ENCODE peak calls at places on chromosomes 1 and 21, in six cellular contexts. F is AG04450; N is dorsolateral prefrontal cortex; A is effector memory CD4-positive, alpha-beta T cell; J is colonic mucosa; Q is GM23338. X is an unnamed sample.

GRCh38 chr21:27582246-27582945 is 615.5 kb upstream of the ADAMTS5 start:
- DNase-seq in F (no peak), N (no peak), A (no peak), J (no peak), Q (no peak), X (no peak)

GRCh38 chr1:146034976-146035469 is 13.5 kb upstream of the HJV start:
- DNase-seq in F (no peak), N (no peak), A (no peak), J (no peak), Q (peak; percentile 64), X (no peak)

GRCh38 chr1:194289569-194290266 is 1103.3 kb upstream of the B3GALT2 start:
- DNase-seq in F (no peak), N (no peak), A (peak; percentile 38), J (peak; percentile 18), Q (peak; percentile 6), X (no peak)

GRCh38 chr1:76135835-76136234 is 61.3 kb downstream of the ST6GALNAC3 start:
- DNase-seq in F (no peak), N (no peak), A (no peak), J (no peak), Q (no peak), X (no peak)

GRCh38 chr1:1085911-1086841 is 12.1 kb upstream of the RNF223 start:
- DNase-seq in F (no peak), N (no peak), A (no peak), J (no peak), Q (no peak), X (no peak)

GRCh38 chr1:174352117-174352516 is 95.6 kb upstream of the GPR52 start:
- DNase-seq in F (no peak), N (no peak), A (no peak), J (no peak), Q (no peak), X (no peak)

GRCh38 chr1:156414440-156415064 is 45.5 kb downstream of the RHBG start:
- DNase-seq in F (no peak), N (no peak), A (no peak), J (no peak), Q (peak; percentile 80), X (no peak)

GRCh38 chr1:185328204-185328728 is 11.2 kb upstream of the IVNS1ABP start:
- DNase-seq in F (no peak), N (no peak), A (no peak), J (no peak), Q (no peak), X (no peak)

GRCh38 chr1:89994231-89994804 is 592 bp upstream of the ZNF326 start:
- DNase-seq in F (no peak), N (no peak), A (no peak), J (peak; percentile 40), Q (peak; percentile 32), X (no peak)

GRCh38 chr1:22776051-22776611 is 65.5 kb downstream of the EPHB2 start:
- DNase-seq in F (no peak), N (no peak), A (no peak), J (no peak), Q (no peak), X (no peak)

GRCh38 chr1:87955038-87955437 is 626.4 kb downstream of the LMO4 start:
- DNase-seq in F (no peak), N (no peak), A (no peak), J (no peak), Q (no peak), X (no peak)

GRCh38 chr1:87950369-87950768 is 621.7 kb downstream of the LMO4 start:
- DNase-seq in F (no peak), N (no peak), A (no peak), J (no peak), Q (no peak), X (no peak)

GRCh38 chr1:87953732-87954344 is 625.2 kb downstream of the LMO4 start:
- DNase-seq in F (peak; percentile 39), N (peak; percentile 71), A (peak; percentile 17), J (peak; percentile 73), Q (peak; percentile 80), X (peak; percentile 74)

GRCh38 chr1:87951852-87952251 is 623.2 kb downstream of the LMO4 start:
- DNase-seq in F (no peak), N (peak; percentile 35), A (no peak), J (no peak), Q (no peak), X (no peak)

DNA sequence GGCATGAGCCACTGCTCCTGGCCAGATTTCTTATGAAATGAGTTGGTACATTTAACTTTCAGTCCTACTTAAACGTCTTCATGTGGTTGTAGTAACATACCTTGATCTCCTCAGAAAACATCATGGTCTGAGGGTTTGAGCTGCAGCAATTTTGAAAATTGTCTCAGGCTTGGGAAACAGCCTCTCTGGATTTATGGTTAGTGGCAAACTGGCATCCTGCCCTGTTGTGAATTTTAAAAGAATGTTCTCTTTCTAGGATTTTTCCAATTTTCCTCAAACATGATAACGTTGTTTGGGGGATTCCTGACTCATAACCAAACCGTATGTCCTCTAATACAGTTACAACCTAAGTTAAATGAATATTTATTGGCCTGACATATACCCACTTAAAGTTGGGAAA is 624.4 kb downstream of the LMO4 start:
- DNase-seq in F (no peak), N (no peak), A (no peak), J (no peak), Q (no peak), X (no peak)
- H3K27ac ChIP-seq in F (no peak overlapping the region), N (no peak overlapping the region), A (no peak overlapping the region), J (no peak overlapping the region), Q (no peak overlapping the region), X (no peak overlapping the region)

GRCh38 chr1:227454686-227455085 is 108.7 kb upstream of the ZNF678 start:
- DNase-seq in F (no peak), N (no peak), A (no peak), J (no peak), Q (no peak), X (no peak)
- H3K4me3 ChIP-seq in F (no peak overlapping the region), N (no peak overlapping the region), A (no peak overlapping the region), J (no peak overlapping the region), Q (no peak overlapping the region), X (no peak overlapping the region)

GRCh38 chr1:226133504-226134123 is 52.9 kb downstream of the ACBD3 start:
- DNase-seq in F (no peak), N (no peak), A (no peak), J (no peak), Q (no peak), X (no peak)
- H3K27ac ChIP-seq in F (no peak overlapping the region), N (no peak overlapping the region), A (no peak overlapping the region), J (no peak overlapping the region), Q (no peak overlapping the region), X (no peak overlapping the region)

DNA sequence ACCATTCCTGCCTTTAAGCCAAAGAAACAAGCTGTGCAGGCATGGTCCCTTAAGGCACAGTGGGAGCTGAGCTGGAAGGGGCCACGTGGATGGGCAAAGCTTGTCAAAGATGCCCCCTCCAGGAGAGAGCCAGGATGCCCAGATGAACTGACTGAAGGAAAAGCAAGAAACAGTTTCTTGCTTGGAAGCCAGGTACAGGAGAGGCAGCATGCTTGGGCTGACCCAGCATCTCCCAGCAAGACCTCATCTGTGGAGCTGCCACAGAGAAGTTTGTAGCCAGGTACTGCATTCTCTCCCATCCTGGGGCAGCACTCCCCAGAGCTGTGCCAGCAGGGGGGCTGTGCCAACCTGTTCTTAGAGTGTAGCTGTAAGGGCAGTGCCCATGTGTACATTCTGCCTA is 1.3 kb upstream of the SLC50A1 start:
- DNase-seq in F (no peak), N (no peak), A (no peak), J (no peak), Q (no peak), X (no peak)
- H3K4me3 ChIP-seq in F (peak overlapping the region; percentile 27), N (no peak overlapping the region), A (no peak overlapping the region), J (peak overlapping the region; percentile 45), Q (peak overlapping the region; percentile 82), X (peak overlapping the region; percentile 83)

DNA sequence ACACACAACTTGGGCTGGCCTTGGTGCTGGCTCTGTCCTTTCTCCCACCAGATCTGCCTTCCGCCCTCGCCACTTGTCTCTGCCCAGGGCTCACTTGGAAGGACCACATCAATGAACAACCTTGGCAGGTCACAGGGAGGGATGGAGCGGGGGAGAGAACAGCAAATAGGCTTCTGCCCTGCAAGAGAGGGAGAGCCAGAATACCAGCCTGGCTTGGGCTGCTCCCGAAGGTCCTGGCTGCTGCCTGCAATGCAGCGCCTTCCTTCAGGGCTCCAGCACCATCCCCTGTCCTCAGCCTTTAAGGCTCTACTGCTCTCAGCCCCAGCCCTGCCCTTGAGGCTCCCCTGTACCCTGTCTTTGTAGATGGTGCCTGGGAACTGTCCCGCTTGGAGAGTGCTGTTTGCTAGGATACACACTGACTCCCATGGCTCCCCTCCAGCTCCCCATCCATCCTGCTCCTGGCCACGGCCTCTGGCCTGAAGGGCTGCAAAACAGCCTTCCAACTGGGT is 43.8 kb downstream of the HIVEP3 start:
- DNase-seq in F (no peak), N (no peak), A (no peak), J (no peak), Q (peak; percentile 38), X (no peak)
- H3K27ac ChIP-seq in F (no peak overlapping the region), N (peak overlapping the region; percentile 40), A (no peak overlapping the region), J (no peak overlapping the region), Q (no peak overlapping the region), X (no peak overlapping the region)

GRCh38 chr1:28437260-28437923 is 67.9 kb downstream of the PHACTR4 start:
- DNase-seq in F (no peak), N (no peak), A (no peak), J (peak; percentile 72), Q (no peak), X (peak; percentile 80)
- H3K4me3 ChIP-seq in F (peak overlapping the region; percentile 20), N (no peak overlapping the region), A (no peak overlapping the region), J (no peak overlapping the region), Q (no peak overlapping the region), X (no peak overlapping the region)

GRCh38 chr1:59085101-59085500 is 211.8 kb upstream of the FGGY start:
- DNase-seq in F (no peak), N (no peak), A (no peak), J (no peak), Q (no peak), X (no peak)

GRCh38 chr1:59081795-59082194 is 215.1 kb upstream of the FGGY start:
- DNase-seq in F (no peak), N (no peak), A (no peak), J (no peak), Q (no peak), X (no peak)

GRCh38 chr1:59081181-59081580 is 215.7 kb upstream of the FGGY start:
- DNase-seq in F (no peak), N (no peak), A (no peak), J (no peak), Q (no peak), X (no peak)

GRCh38 chr1:59079434-59080135 is 217.3 kb upstream of the FGGY start:
- DNase-seq in F (no peak), N (no peak), A (no peak), J (no peak), Q (peak; percentile 34), X (no peak)

GRCh38 chr1:59083946-59084865 is 212.7 kb upstream of the FGGY start:
- DNase-seq in F (no peak), N (no peak), A (no peak), J (no peak), Q (peak; percentile 52), X (no peak)
- H3K27ac ChIP-seq in F (peak overlapping the region; percentile 55), N (no peak overlapping the region), A (no peak overlapping the region), J (no peak overlapping the region), Q (peak overlapping the region; percentile 66), X (no peak overlapping the region)

DNA sequence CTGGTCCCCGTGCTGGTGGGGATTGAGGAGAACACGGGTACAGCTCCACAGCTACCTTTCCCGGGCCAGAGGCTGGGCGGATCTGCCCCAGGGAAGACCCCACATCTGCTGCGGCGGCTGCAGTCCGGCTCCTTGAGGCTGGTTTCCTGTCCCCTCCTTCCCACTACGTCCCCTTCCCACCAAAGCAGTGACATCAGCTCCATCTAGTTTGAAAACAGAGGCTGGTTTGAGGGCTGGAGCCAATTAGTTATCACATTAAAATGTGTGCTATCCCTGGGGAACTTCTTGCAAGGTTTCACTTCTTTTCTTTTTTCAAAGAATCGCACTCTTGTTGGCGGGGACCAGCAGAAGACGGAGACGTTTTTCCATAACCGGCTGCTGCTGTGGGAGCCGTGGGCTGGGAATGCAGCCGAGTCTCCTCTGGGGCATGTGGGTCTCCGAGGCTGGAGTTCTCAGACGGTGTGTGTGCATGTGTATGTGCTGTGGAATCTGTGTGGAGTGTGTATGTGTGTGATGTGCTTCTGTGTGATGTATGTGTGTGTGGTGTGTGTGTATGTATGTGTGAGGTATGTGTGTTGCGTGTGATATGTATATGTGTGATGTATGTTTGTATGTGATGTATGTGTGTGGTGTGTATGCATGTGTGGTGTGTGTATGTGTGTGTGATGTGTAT is 8.9 kb upstream of the PCBP3 start:
- DNase-seq in F (no peak), N (no peak), A (no peak), J (peak; percentile 7), Q (no peak), X (peak; percentile 70)
- H3K4me3 ChIP-seq in F (no peak overlapping the region), N (no peak overlapping the region), A (no peak overlapping the region), J (no peak overlapping the region), Q (no peak overlapping the region), X (no peak overlapping the region)

X was measured in brain microvascular endothelial cell.